ENCODE peak calls at places on chromosomes 4 and X, in six cellular contexts. One of them, this sample, is unnamed.

GRCh38 chrX:123186796-123187195 is 2.7 kb downstream of the GRIA3 start:
- DNase-seq in neuronal stem cell: no peak
- DNase-seq in NCI-H82: no peak
- DNase-seq in activated CD4-positive, alpha-beta memory T cell treated with anti-CD3 and anti-CD28 coated beads for 36 hours: no peak
- DNase-seq in stimulated activated CD8-positive, alpha-beta memory T cell treated with anti-CD3 and anti-CD28 coated beads, Interleukin-7, amount 100 ng/mL, for 24 hours: no peak
- DNase-seq in stimulated activated naive B cell treated with anti-CD40 and anti-IgM and Interleukin-4, amounts not matched to agents 10 μg/mL and 1 μg/mL and 100 μg/mL, for 72 hours: no peak
- DNase-seq in this sample: no peak

GRCh38 chr4:138555107-138555506 is 313.0 kb upstream of the SLC7A11 start:
- DNase-seq in activated CD4-positive, alpha-beta memory T cell treated with anti-CD3 and anti-CD28 coated beads for 36 hours: no peak
- DNase-seq in neuronal stem cell: no peak
- DNase-seq in stimulated activated naive B cell treated with anti-CD40 and anti-IgM and Interleukin-4, amounts not matched to agents 10 μg/mL and 1 μg/mL and 100 μg/mL, for 72 hours: no peak
- DNase-seq in NCI-H82: no peak
- DNase-seq in stimulated activated CD8-positive, alpha-beta memory T cell treated with anti-CD3 and anti-CD28 coated beads, Interleukin-7, amount 100 ng/mL, for 24 hours: no peak
- DNase-seq in this sample: no peak

GRCh38 chr4:94349193-94349592 is 6.6 kb upstream of the HPGDS start:
- DNase-seq in neuronal stem cell: no peak
- DNase-seq in NCI-H82: no peak
- DNase-seq in activated CD4-positive, alpha-beta memory T cell treated with anti-CD3 and anti-CD28 coated beads for 36 hours: no peak
- DNase-seq in stimulated activated naive B cell treated with anti-CD40 and anti-IgM and Interleukin-4, amounts not matched to agents 10 μg/mL and 1 μg/mL and 100 μg/mL, for 72 hours: no peak
- DNase-seq in stimulated activated CD8-positive, alpha-beta memory T cell treated with anti-CD3 and anti-CD28 coated beads, Interleukin-7, amount 100 ng/mL, for 24 hours: no peak
- DNase-seq in this sample: no peak

GRCh38 chrX:153669174-153669890 is 4.3 kb downstream of the PNCK start:
- DNase-seq in NCI-H82: peak; percentile 71
- DNase-seq in neuronal stem cell: no peak
- DNase-seq in stimulated activated CD8-positive, alpha-beta memory T cell treated with anti-CD3 and anti-CD28 coated beads, Interleukin-7, amount 100 ng/mL, for 24 hours: no peak
- DNase-seq in stimulated activated naive B cell treated with anti-CD40 and anti-IgM and Interleukin-4, amounts not matched to agents 10 μg/mL and 1 μg/mL and 100 μg/mL, for 72 hours: no peak
- DNase-seq in activated CD4-positive, alpha-beta memory T cell treated with anti-CD3 and anti-CD28 coated beads for 36 hours: peak; percentile 43
- DNase-seq in this sample: no peak

GRCh38 chr4:115514675-115515074 is 401.3 kb upstream of the NDST4 start:
- DNase-seq in stimulated activated naive B cell treated with anti-CD40 and anti-IgM and Interleukin-4, amounts not matched to agents 10 μg/mL and 1 μg/mL and 100 μg/mL, for 72 hours: no peak
- DNase-seq in stimulated activated CD8-positive, alpha-beta memory T cell treated with anti-CD3 and anti-CD28 coated beads, Interleukin-7, amount 100 ng/mL, for 24 hours: no peak
- DNase-seq in NCI-H82: no peak
- DNase-seq in neuronal stem cell: no peak
- DNase-seq in activated CD4-positive, alpha-beta memory T cell treated with anti-CD3 and anti-CD28 coated beads for 36 hours: no peak
- DNase-seq in this sample: no peak

GRCh38 chrX:100098660-100099375 is 311.3 kb downstream of the PCDH19 start:
- DNase-seq in stimulated activated naive B cell treated with anti-CD40 and anti-IgM and Interleukin-4, amounts not matched to agents 10 μg/mL and 1 μg/mL and 100 μg/mL, for 72 hours: no peak
- DNase-seq in neuronal stem cell: no peak
- DNase-seq in NCI-H82: no peak
- DNase-seq in activated CD4-positive, alpha-beta memory T cell treated with anti-CD3 and anti-CD28 coated beads for 36 hours: no peak
- DNase-seq in stimulated activated CD8-positive, alpha-beta memory T cell treated with anti-CD3 and anti-CD28 coated beads, Interleukin-7, amount 100 ng/mL, for 24 hours: no peak
- DNase-seq in this sample: no peak

GRCh38 chrX:40010550-40011364 is 87.0 kb downstream of the BCOR start:
- DNase-seq in activated CD4-positive, alpha-beta memory T cell treated with anti-CD3 and anti-CD28 coated beads for 36 hours: no peak
- DNase-seq in neuronal stem cell: no peak
- DNase-seq in stimulated activated CD8-positive, alpha-beta memory T cell treated with anti-CD3 and anti-CD28 coated beads, Interleukin-7, amount 100 ng/mL, for 24 hours: no peak
- DNase-seq in stimulated activated naive B cell treated with anti-CD40 and anti-IgM and Interleukin-4, amounts not matched to agents 10 μg/mL and 1 μg/mL and 100 μg/mL, for 72 hours: no peak
- DNase-seq in NCI-H82: peak; percentile 37
- DNase-seq in this sample: no peak

GRCh38 chr4:85430697-85431096 is 44.3 kb upstream of the ARHGAP24 start:
- DNase-seq in stimulated activated naive B cell treated with anti-CD40 and anti-IgM and Interleukin-4, amounts not matched to agents 10 μg/mL and 1 μg/mL and 100 μg/mL, for 72 hours: no peak
- DNase-seq in activated CD4-positive, alpha-beta memory T cell treated with anti-CD3 and anti-CD28 coated beads for 36 hours: no peak
- DNase-seq in NCI-H82: no peak
- DNase-seq in stimulated activated CD8-positive, alpha-beta memory T cell treated with anti-CD3 and anti-CD28 coated beads, Interleukin-7, amount 100 ng/mL, for 24 hours: no peak
- DNase-seq in neuronal stem cell: no peak
- DNase-seq in this sample: no peak

GRCh38 chr4:103207673-103208072 is 9.5 kb upstream of the CENPE start:
- DNase-seq in stimulated activated CD8-positive, alpha-beta memory T cell treated with anti-CD3 and anti-CD28 coated beads, Interleukin-7, amount 100 ng/mL, for 24 hours: no peak
- DNase-seq in NCI-H82: peak; percentile 25
- DNase-seq in stimulated activated naive B cell treated with anti-CD40 and anti-IgM and Interleukin-4, amounts not matched to agents 10 μg/mL and 1 μg/mL and 100 μg/mL, for 72 hours: no peak
- DNase-seq in neuronal stem cell: no peak
- DNase-seq in activated CD4-positive, alpha-beta memory T cell treated with anti-CD3 and anti-CD28 coated beads for 36 hours: no peak
- DNase-seq in this sample: no peak

GRCh38 chr4:110249687-110250387 is 51.4 kb upstream of the ELOVL6 start:
- DNase-seq in neuronal stem cell: no peak
- DNase-seq in activated CD4-positive, alpha-beta memory T cell treated with anti-CD3 and anti-CD28 coated beads for 36 hours: no peak
- DNase-seq in stimulated activated CD8-positive, alpha-beta memory T cell treated with anti-CD3 and anti-CD28 coated beads, Interleukin-7, amount 100 ng/mL, for 24 hours: no peak
- DNase-seq in NCI-H82: no peak
- DNase-seq in stimulated activated naive B cell treated with anti-CD40 and anti-IgM and Interleukin-4, amounts not matched to agents 10 μg/mL and 1 μg/mL and 100 μg/mL, for 72 hours: no peak
- DNase-seq in this sample: no peak

GRCh38 chr4:1349359-1350168 is 2.6 kb downstream of the UVSSA start:
- DNase-seq in stimulated activated naive B cell treated with anti-CD40 and anti-IgM and Interleukin-4, amounts not matched to agents 10 μg/mL and 1 μg/mL and 100 μg/mL, for 72 hours: no peak
- DNase-seq in activated CD4-positive, alpha-beta memory T cell treated with anti-CD3 and anti-CD28 coated beads for 36 hours: no peak
- DNase-seq in neuronal stem cell: no peak
- DNase-seq in NCI-H82: no peak
- DNase-seq in stimulated activated CD8-positive, alpha-beta memory T cell treated with anti-CD3 and anti-CD28 coated beads, Interleukin-7, amount 100 ng/mL, for 24 hours: no peak
- DNase-seq in this sample: no peak

GRCh38 chr4:85475631-85476233 is 782 bp downstream of the ARHGAP24 start:
- DNase-seq in stimulated activated CD8-positive, alpha-beta memory T cell treated with anti-CD3 and anti-CD28 coated beads, Interleukin-7, amount 100 ng/mL, for 24 hours: no peak
- DNase-seq in neuronal stem cell: peak; percentile 48
- DNase-seq in stimulated activated naive B cell treated with anti-CD40 and anti-IgM and Interleukin-4, amounts not matched to agents 10 μg/mL and 1 μg/mL and 100 μg/mL, for 72 hours: no peak
- DNase-seq in NCI-H82: peak; percentile 55
- DNase-seq in activated CD4-positive, alpha-beta memory T cell treated with anti-CD3 and anti-CD28 coated beads for 36 hours: no peak
- DNase-seq in this sample: no peak

This sample was measured in omental fat pad.